ENCODE peak calls at places on chromosomes 13 and 19, in seven cellular contexts. Q, H, A, O, G, F and S are unnamed samples.

GRCh38 chr19:35437152-35437951 is 10.7 kb upstream of the FFAR2 start:
- ATAC-seq in Q (no peak), H (peak; percentile 5), A (no peak), O (no peak), G (no peak), F (no peak), S (no peak)

GRCh38 chr19:46371371-46371901 is 24.5 kb downstream of the PPP5C start:
- ATAC-seq in Q (no peak), H (no peak), A (no peak), O (no peak), G (no peak), F (no peak), S (no peak)

GRCh38 chr13:80783926-80784325 is 443.0 kb upstream of the SPRY2 start:
- ATAC-seq in Q (peak; percentile 52), H (peak; percentile 32), A (no peak), O (no peak), G (no peak), F (no peak), S (no peak)

GRCh38 chr13:93318538-93318937 is 91.9 kb downstream of the GPC6 start:
- ATAC-seq in Q (no peak), H (peak; percentile 41), A (no peak), O (no peak), G (no peak), F (no peak), S (peak; percentile 22)

GRCh38 chr13:49802410-49802809 is 9.9 kb upstream of the KPNA3 start:
- ATAC-seq in Q (no peak), H (no peak), A (no peak), O (no peak), G (no peak), F (no peak), S (no peak)

GRCh38 chr19:10088949-10089554 is 2.9 kb downstream of the SHFL start:
- ATAC-seq in Q (no peak), H (no peak), A (no peak), O (no peak), G (no peak), F (no peak), S (no peak)

GRCh38 chr19:35669566-35669965 is 3.2 kb downstream of the UPK1A start:
- ATAC-seq in Q (no peak), H (no peak), A (no peak), O (no peak), G (no peak), F (no peak), S (no peak)

GRCh38 chr13:59447031-59447430 is 716.7 kb downstream of the DIAPH3 start:
- ATAC-seq in Q (no peak), H (no peak), A (no peak), O (no peak), G (no peak), F (no peak), S (no peak)

GRCh38 chr13:76632388-76633044 is 253.7 kb downstream of the KCTD12 start:
- ATAC-seq in Q (no peak), H (peak; percentile 49), A (peak; percentile 41), O (no peak), G (no peak), F (no peak), S (no peak)

GRCh38 chr19:12331211-12331941 is 2.1 kb downstream of the ZNF563 start:
- ATAC-seq in Q (peak; percentile 3), H (no peak), A (no peak), O (no peak), G (no peak), F (no peak), S (no peak)

GRCh38 chr13:75935805-75936204 is 299.7 kb downstream of the LMO7 start:
- ATAC-seq in Q (no peak), H (no peak), A (no peak), O (no peak), G (no peak), F (no peak), S (no peak)

GRCh38 chr13:79679334-79679733 is 198.4 kb downstream of the NDFIP2 start:
- ATAC-seq in Q (peak; percentile 74), H (peak; percentile 85), A (peak; percentile 85), O (peak; percentile 77), G (peak; percentile 82), F (peak; percentile 30), S (peak; percentile 66)

GRCh38 chr19:46571495-46571894 is 29.6 kb upstream of the CALM3 start:
- ATAC-seq in Q (no peak), H (no peak), A (no peak), O (peak; percentile 83), G (no peak), F (no peak), S (no peak)

GRCh38 chr19:36773223-36773579 is 594 bp upstream of the ZNF850 start:
- ATAC-seq in Q (no peak), H (no peak), A (no peak), O (peak; percentile 46), G (peak; percentile 10), F (no peak), S (no peak)

GRCh38 chr13:30739646-30740642 is 4.6 kb downstream of the ALOX5AP start:
- ATAC-seq in Q (no peak), H (peak; percentile 20), A (peak; percentile 3), O (peak; percentile 76), G (no peak), F (no peak), S (no peak)

GRCh38 chr19:16144216-16144581 is 714 bp downstream of the HSH2D start:
- ATAC-seq in Q (no peak), H (peak; percentile 10), A (no peak), O (no peak), G (no peak), F (no peak), S (no peak)

GRCh38 chr19:2239771-2240770 is 3.4 kb downstream of the SF3A2 start:
- ATAC-seq in Q (peak; percentile 42), H (no peak), A (no peak), O (no peak), G (no peak), F (no peak), S (no peak)

GRCh38 chr19:2242092-2242537 is 5.5 kb downstream of the SF3A2 start:
- ATAC-seq in Q (no peak), H (no peak), A (no peak), O (no peak), G (no peak), F (no peak), S (no peak)

GRCh38 chr19:2242811-2243210 is 6.2 kb downstream of the SF3A2 start:
- ATAC-seq in Q (no peak), H (no peak), A (no peak), O (no peak), G (no peak), F (no peak), S (no peak)

GRCh38 chr19:2239173-2239572 is 2.5 kb downstream of the SF3A2 start:
- ATAC-seq in Q (no peak), H (no peak), A (no peak), O (no peak), G (no peak), F (no peak), S (no peak)

DNA sequence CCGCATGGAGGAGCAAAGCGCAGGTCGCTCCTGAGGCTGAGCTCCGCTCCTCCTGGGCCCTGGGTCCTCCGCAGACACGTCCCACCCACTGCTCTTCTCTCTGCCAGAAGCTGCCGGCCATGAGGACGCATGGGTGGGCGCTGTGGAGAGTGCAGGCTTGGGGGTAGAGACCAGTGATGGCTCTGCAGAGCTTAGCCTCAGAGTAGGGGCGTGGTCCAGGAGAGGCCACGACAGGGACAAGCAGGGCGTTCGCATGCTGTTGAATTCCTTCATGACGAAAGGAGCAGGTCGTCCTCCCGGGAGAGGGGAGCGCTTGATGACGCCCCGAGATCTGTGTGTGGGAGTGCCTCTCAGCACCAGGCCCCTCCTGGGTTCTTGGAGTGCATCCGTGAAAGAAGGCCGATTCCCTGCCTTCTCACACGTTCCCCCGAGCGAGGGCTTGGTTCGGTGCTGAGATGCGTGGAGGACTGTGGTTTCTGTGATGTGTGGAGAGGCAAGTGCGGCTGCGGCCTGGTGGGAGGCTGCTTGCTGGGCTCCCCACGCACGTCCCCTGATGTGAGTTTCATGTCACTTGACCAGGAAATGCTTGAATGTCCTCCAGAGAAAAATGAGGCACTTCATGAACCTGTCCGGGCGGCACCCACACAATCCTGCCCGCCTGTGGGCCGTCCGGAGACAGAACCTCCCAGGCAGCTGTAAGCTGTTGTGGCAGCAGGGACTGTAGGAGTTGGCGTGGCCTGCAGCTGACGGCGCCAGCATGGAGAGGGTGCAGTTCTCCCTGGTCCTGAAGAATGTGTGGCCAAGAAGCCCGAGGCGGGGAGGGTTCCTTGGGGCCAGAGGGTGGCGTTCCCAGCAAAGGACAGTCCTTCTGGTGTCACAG is 4.5 kb downstream of the SF3A2 start:
- ATAC-seq in Q (no peak), H (peak; percentile 63), A (peak; percentile 57), O (peak; percentile 5), G (no peak), F (no peak), S (no peak)
- H3K4me1 ChIP-seq in Q (peaks cover 22% of the 10 kb centered on the region), H (peaks cover 38% of the 10 kb centered on the region), A (peaks cover 64% of the 10 kb centered on the region), O (peaks cover 20% of the 10 kb centered on the region), G (peaks cover 5% of the 10 kb centered on the region), F (peaks cover 21% of the 10 kb centered on the region), S (peaks cover 42% of the 10 kb centered on the region)

DNA sequence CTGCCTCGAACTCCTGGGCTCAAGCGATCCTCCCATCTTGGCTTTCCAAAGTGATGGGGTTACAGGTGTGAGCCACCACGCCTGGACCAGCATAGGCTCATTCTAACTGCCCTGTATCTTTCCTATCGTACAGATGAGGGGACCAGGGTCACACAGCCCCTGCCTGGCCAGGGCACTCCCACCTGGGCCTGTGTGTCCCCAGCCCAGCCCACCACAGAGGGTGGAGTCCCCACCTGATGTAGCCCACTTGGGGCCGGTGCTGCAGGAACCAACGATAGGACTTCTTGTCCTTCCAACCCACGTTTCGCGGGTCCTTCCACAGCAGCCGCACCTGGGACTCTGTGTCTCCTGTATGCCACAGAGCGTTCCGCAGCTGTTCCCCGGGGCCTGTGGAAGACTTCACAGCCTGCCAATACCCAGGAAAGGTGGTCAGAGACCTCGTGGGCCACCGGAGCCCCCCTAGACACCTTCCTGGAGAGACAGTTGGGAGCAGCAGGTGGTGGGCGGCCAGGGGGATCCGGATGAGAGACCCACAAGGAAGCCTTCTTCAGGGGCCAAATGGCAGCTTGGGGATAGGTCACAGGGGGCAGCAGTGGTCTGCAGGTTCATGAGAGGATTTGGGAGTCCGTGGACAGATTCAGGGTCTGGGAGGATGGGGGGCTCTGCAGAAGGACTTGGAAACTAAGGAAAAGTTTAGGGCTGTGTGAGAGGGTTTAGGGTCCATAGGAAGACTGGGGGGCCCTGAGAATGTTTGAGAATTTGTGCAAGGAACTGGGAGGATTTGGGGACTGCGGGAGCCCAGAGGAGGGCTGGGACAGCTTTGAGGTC is 6.9 kb downstream of the COMP start:
- ATAC-seq in Q (no peak), H (no peak), A (no peak), O (no peak), G (no peak), F (no peak), S (no peak)
- H3K27me3 ChIP-seq in Q (no peaks in the 10 kb centered on the region), H (peaks cover 64% of the 10 kb centered on the region), A (peaks cover 38% of the 10 kb centered on the region), O (no peaks in the 10 kb centered on the region), G (no peaks in the 10 kb centered on the region), F (no peaks in the 10 kb centered on the region), S (peaks cover 51% of the 10 kb centered on the region)

DNA sequence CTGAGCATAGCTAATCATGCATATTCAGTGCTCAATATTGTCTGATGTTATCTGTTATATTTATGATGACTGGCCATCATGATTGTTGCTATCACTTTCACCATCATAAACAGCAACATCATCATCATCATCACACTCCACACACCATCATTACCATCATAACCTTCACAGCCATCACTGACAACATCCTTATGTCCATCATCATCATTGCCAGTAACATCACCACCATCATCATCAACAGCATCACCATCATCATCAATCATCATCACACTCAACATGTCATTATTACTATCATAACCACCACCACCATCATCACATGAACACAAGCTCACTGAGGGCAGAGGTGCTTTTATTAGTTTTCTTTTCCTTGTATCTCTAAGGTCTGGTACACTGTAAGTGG is 75.9 kb downstream of the MBD3L1 start:
- ATAC-seq in Q (no peak), H (no peak), A (no peak), O (no peak), G (no peak), F (no peak), S (no peak)
- H3K9me3 ChIP-seq in Q (no peaks in the 10 kb centered on the region), H (no peaks in the 10 kb centered on the region), A (no peaks in the 10 kb centered on the region), O (no peaks in the 10 kb centered on the region), G (no peaks in the 10 kb centered on the region), F (peaks cover 7% of the 10 kb centered on the region), S (no peaks in the 10 kb centered on the region)

GRCh38 chr13:97327521-97328221 is 105.5 kb downstream of the MBNL2 start:
- ATAC-seq in Q (no peak), H (no peak), A (no peak), O (peak; percentile 35), G (no peak), F (no peak), S (no peak)
- H3K4me1 ChIP-seq in Q (peaks cover 17% of the 10 kb centered on the region), H (peaks cover 6% of the 10 kb centered on the region), A (peaks cover 26% of the 10 kb centered on the region), O (peaks cover 86% of the 10 kb centered on the region), G (no peaks in the 10 kb centered on the region), F (peaks cover 24% of the 10 kb centered on the region), S (peaks cover 23% of the 10 kb centered on the region)